ENCODE peak calls at places on chromosomes 3 and 15, in four cellular contexts. V, Z, N and H are unnamed samples.

GRCh38 chr3:47082519-47082918 is 81.4 kb downstream of the SETD2 start:
- DNase-seq in V (no peak), Z (no peak), N (no peak), H (no peak)

GRCh38 chr15:99029358-99029871 is 21.8 kb upstream of the PGPEP1L start:
- DNase-seq in V (no peak), Z (no peak), N (no peak), H (no peak)

GRCh38 chr15:31360843-31361763 is 34.5 kb downstream of the KLF13 start:
- DNase-seq in V (no peak), Z (peak), N (peak), H (no peak)

GRCh38 chr3:129415830-129416229 is 12.6 kb downstream of the EFCAB12 start:
- DNase-seq in V (no peak), Z (no peak), N (no peak), H (no peak)

GRCh38 chr15:78910836-78911235 is 34.0 kb downstream of the CTSH start:
- DNase-seq in V (no peak), Z (no peak), N (no peak), H (no peak)

GRCh38 chr15:47718474-47719440 is 1.5 kb downstream of the SEMA6D start:
- DNase-seq in V (no peak), Z (peak), N (peak), H (peak)

GRCh38 chr3:62554264-62554799 is 181.0 kb upstream of the FEZF2 start:
- DNase-seq in V (no peak), Z (no peak), N (no peak), H (no peak)

GRCh38 chr15:29888651-29889050 is 66.4 kb upstream of the TJP1 start:
- DNase-seq in V (no peak), Z (no peak), N (no peak), H (peak)

GRCh38 chr3:28077566-28077965 is 163.9 kb upstream of the CMC1 start:
- DNase-seq in V (no peak), Z (peak), N (peak), H (peak)

GRCh38 chr15:89498574-89498906 is 2.2 kb upstream of the RHCG start:
- DNase-seq in V (no peak), Z (no peak), N (no peak), H (no peak)

GRCh38 chr15:89502867-89503595 is 6.6 kb upstream of the RHCG start:
- DNase-seq in V (no peak), Z (no peak), N (no peak), H (no peak)

GRCh38 chr15:89501646-89502045 is 5.3 kb upstream of the RHCG start:
- DNase-seq in V (no peak), Z (no peak), N (no peak), H (no peak)

GRCh38 chr15:89499156-89499555 is 2.8 kb upstream of the RHCG start:
- DNase-seq in V (no peak), Z (no peak), N (no peak), H (no peak)

GRCh38 chr15:89500397-89501270 is 4.3 kb upstream of the RHCG start:
- DNase-seq in V (no peak), Z (no peak), N (no peak), H (no peak)
- TF ChIP-seq CTCF in V (peak), Z (no peak), N (no peak), H (peak)

GRCh38 chr3:178435575-178435974 is 100.7 kb upstream of the KCNMB2 start:
- DNase-seq in V (no peak), Z (no peak), N (no peak), H (no peak)

GRCh38 chr3:178436773-178437172 is 99.5 kb upstream of the KCNMB2 start:
- DNase-seq in V (no peak), Z (no peak), N (no peak), H (no peak)

GRCh38 chr3:178443634-178444033 is 92.6 kb upstream of the KCNMB2 start:
- DNase-seq in V (no peak), Z (no peak), N (no peak), H (no peak)

GRCh38 chr3:178444416-178444815 is 91.8 kb upstream of the KCNMB2 start:
- DNase-seq in V (no peak), Z (no peak), N (no peak), H (peak)

GRCh38 chr3:178439504-178439903 is 96.7 kb upstream of the KCNMB2 start:
- DNase-seq in V (no peak), Z (no peak), N (no peak), H (no peak)
- TF ChIP-seq CTCF in V (no peak), Z (no peak), N (no peak), H (no peak)

GRCh38 chr15:38436993-38437392 is 16.9 kb upstream of the FAM98B start:
- DNase-seq in V (no peak), Z (no peak), N (no peak), H (no peak)

GRCh38 chr15:38441130-38441519 is 12.8 kb upstream of the FAM98B start:
- DNase-seq in V (no peak), Z (no peak), N (no peak), H (no peak)

GRCh38 chr15:38438031-38438986 is 15.6 kb upstream of the FAM98B start:
- DNase-seq in V (no peak), Z (no peak), N (no peak), H (no peak)

GRCh38 chr15:38440353-38441129 is 13.4 kb upstream of the FAM98B start:
- DNase-seq in V (peak), Z (peak), N (peak), H (peak)
- TF ChIP-seq CTCF in V (peak), Z (peak), N (peak), H (peak)

DNA sequence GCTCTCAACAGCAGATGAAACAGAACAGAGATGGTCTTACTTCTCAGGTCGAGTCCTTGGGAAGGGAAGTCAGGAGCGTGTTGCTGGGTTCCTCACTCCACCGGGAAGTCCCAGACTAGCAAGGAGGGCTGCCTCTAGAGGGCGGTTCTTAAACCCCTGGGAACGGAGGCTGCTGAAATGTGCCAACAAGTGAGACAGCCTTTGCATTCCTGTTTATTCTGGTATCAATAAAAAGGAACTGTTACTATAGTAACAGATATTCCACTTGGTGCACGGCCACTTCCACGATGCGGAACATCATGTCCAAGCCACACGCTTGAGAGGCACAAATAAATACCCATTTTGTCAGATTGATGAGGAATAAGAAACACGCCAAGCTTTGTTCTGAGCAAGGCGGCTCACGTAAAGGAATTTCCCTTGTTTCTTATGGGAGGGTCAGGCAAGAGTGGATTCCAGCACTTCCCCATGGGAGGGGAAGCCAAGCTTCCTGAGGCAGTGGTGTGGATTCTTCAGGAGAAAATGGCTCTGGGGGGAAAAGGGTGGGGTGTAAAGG is at the start of gene FAM107A:
- DNase-seq in V (no peak), Z (peak), N (peak), H (no peak)
- TF ChIP-seq CTCF in V (no peak), Z (no peak), N (peak), H (no peak)

GRCh38 chr15:75921732-75922703 is 18.3 kb downstream of the FBXO22 start:
- DNase-seq in V (no peak), Z (peak), N (peak), H (no peak)
- TF ChIP-seq CTCF in V (peak), Z (no peak), N (peak), H (no peak)

DNA sequence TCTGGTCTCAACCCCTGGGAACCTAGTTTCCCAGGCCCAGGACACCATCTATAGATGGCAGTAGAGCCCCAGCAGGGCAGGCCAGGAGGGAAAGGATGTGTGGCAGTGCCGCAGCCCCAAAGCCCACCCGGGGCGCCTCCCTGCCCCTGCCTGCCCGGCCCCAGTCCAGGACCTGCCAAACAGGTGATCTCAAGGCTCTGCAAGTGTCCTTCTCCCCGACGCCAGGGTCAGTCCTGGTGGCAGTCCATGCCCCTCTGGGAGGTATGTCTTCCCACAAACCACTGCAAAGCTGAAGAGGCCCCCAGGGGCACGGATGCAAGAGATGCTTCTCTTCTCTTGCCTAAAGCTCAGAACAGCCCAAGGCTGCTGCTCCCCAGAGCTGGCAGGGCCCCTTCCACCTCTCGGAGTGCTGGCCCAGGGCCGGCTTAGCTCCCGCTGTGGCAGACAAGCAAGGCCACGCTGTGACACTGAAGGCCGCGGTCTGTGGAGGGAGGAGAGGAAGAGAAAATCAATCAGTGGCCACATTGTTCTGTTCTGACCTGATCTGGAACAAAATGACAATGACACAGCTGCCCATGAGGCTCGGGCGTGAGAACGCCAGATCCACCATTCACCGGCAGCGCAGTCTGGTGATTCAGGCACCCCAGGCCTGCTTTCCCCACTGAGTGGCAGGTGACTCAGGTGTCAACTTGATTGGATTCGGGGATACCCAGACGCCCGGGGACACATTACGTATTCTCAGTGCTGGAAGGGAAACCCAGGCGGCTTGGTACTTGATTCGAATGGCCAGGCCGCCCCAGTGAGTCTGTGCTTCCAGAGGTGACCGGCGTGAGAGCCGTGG is 34.0 kb downstream of the KLHL25 start:
- DNase-seq in V (no peak), Z (peak), N (peak), H (no peak)
- TF ChIP-seq CTCF in V (no peak), Z (no peak), N (no peak), H (no peak)